ENCODE peak calls at places on chromosomes 2 and 18, in six cellular contexts. O is nephron progenitor cell, U is DMS53, P is NCI-H1436, F is uterus, S is GM12864. B is an unnamed sample.
A peak's percentile ranks its signal among the peaks of the same experiment; 100 is the strongest.

GRCh38 chr2:102064679-102065674 is 73.2 kb downstream of the IL1R2 start:
- DNase-seq in O (no peak), U (peak; percentile 58), P (no peak), F (no peak), S (no peak), B (no peak)

GRCh38 chr2:54228945-54229344 is 27.1 kb downstream of the TSPYL6 start:
- DNase-seq in O (no peak), U (no peak), P (no peak), F (no peak), S (no peak), B (no peak)

GRCh38 chr2:106734165-106734564 is 151.8 kb downstream of the ST6GAL2 start:
- DNase-seq in O (no peak), U (no peak), P (no peak), F (no peak), S (no peak), B (no peak)

GRCh38 chr2:8534729-8535397 is 147.0 kb upstream of the ID2 start:
- DNase-seq in O (no peak), U (no peak), P (no peak), F (peak; percentile 78), S (no peak), B (peak; percentile 65)

GRCh38 chr2:233448220-233448559 is 93.9 kb downstream of the DGKD start:
- DNase-seq in O (peak; percentile 39), U (peak; percentile 29), P (no peak), F (no peak), S (no peak), B (no peak)

GRCh38 chr18:74840492-74841167 is 243.0 kb downstream of the ZNF407 start:
- DNase-seq in O (no peak), U (peak; percentile 88), P (no peak), F (no peak), S (no peak), B (no peak)

GRCh38 chr2:120299024-120299423 is 46.4 kb downstream of the RALB start:
- DNase-seq in O (no peak), U (no peak), P (no peak), F (no peak), S (no peak), B (no peak)

GRCh38 chr18:33841221-33841967 is 263.4 kb downstream of the ASXL3 start:
- DNase-seq in O (no peak), U (no peak), P (no peak), F (no peak), S (no peak), B (no peak)

GRCh38 chr2:137724879-137725278 is 239.4 kb upstream of the HNMT start:
- DNase-seq in O (no peak), U (no peak), P (no peak), F (no peak), S (no peak), B (no peak)

B was measured in GDM1.